ENCODE peak calls at places on chromosomes 4 and X, in eight cellular contexts. One of them, this sample, is unnamed.

GRCh38 chrX:21658746-21659145 is 616 bp upstream of the KLHL34 start:
- ATAC-seq in effector memory CD8-positive, alpha-beta T cell: no peak
- ATAC-seq in upper lobe of left lung: no peak
- ATAC-seq in GM23338: peak; percentile 83
- ATAC-seq in heart right ventricle: peak; percentile 68
- ATAC-seq in T-cell: peak; percentile 19
- ATAC-seq in left ventricle myocardium superior: peak; percentile 69
- ATAC-seq in A549: no peak
- ATAC-seq in this sample: no peak

GRCh38 chr4:76449824-76450223 is 14.8 kb downstream of the SHROOM3 start:
- ATAC-seq in effector memory CD8-positive, alpha-beta T cell: no peak
- ATAC-seq in upper lobe of left lung: no peak
- ATAC-seq in GM23338: no peak
- ATAC-seq in heart right ventricle: no peak
- ATAC-seq in T-cell: no peak
- ATAC-seq in left ventricle myocardium superior: peak; percentile 66
- ATAC-seq in A549: no peak
- ATAC-seq in this sample: no peak

GRCh38 chrX:19625612-19626011 is 110.3 kb upstream of the MAP3K15 start:
- ATAC-seq in effector memory CD8-positive, alpha-beta T cell: peak; percentile 80
- ATAC-seq in upper lobe of left lung: peak; percentile 40
- ATAC-seq in GM23338: no peak
- ATAC-seq in heart right ventricle: no peak
- ATAC-seq in T-cell: peak; percentile 60
- ATAC-seq in left ventricle myocardium superior: peak; percentile 18
- ATAC-seq in A549: peak; percentile 34
- ATAC-seq in this sample: peak; percentile 81

GRCh38 chr4:1534876-1535526 is 128.8 kb upstream of the NKX1-1 start:
- ATAC-seq in effector memory CD8-positive, alpha-beta T cell: no peak
- ATAC-seq in upper lobe of left lung: no peak
- ATAC-seq in GM23338: no peak
- ATAC-seq in heart right ventricle: no peak
- ATAC-seq in T-cell: no peak
- ATAC-seq in left ventricle myocardium superior: no peak
- ATAC-seq in A549: no peak
- ATAC-seq in this sample: no peak

GRCh38 chr4:26050212-26050643 is 136.2 kb downstream of the SMIM20 start:
- ATAC-seq in effector memory CD8-positive, alpha-beta T cell: no peak
- ATAC-seq in upper lobe of left lung: peak; percentile 44
- ATAC-seq in GM23338: no peak
- ATAC-seq in heart right ventricle: peak; percentile 43
- ATAC-seq in T-cell: no peak
- ATAC-seq in left ventricle myocardium superior: peak; percentile 71
- ATAC-seq in A549: no peak
- ATAC-seq in this sample: no peak

GRCh38 chrX:154827624-154828408 is 6.6 kb downstream of the SMIM9 start:
- ATAC-seq in effector memory CD8-positive, alpha-beta T cell: peak; percentile 35
- ATAC-seq in upper lobe of left lung: no peak
- ATAC-seq in GM23338: no peak
- ATAC-seq in heart right ventricle: no peak
- ATAC-seq in T-cell: peak; percentile 40
- ATAC-seq in left ventricle myocardium superior: no peak
- ATAC-seq in A549: no peak
- ATAC-seq in this sample: peak; percentile 87

GRCh38 chrX:13658602-13659001 is 5.7 kb downstream of the TCEANC start:
- ATAC-seq in effector memory CD8-positive, alpha-beta T cell: peak; percentile 65
- ATAC-seq in upper lobe of left lung: no peak
- ATAC-seq in GM23338: peak; percentile 32
- ATAC-seq in heart right ventricle: peak; percentile 67
- ATAC-seq in T-cell: no peak
- ATAC-seq in left ventricle myocardium superior: peak; percentile 65
- ATAC-seq in A549: peak; percentile 80
- ATAC-seq in this sample: no peak

GRCh38 chr4:2829321-2829932 is 14.2 kb upstream of the ADD1 start:
- ATAC-seq in effector memory CD8-positive, alpha-beta T cell: no peak
- ATAC-seq in upper lobe of left lung: no peak
- ATAC-seq in GM23338: no peak
- ATAC-seq in heart right ventricle: no peak
- ATAC-seq in T-cell: no peak
- ATAC-seq in left ventricle myocardium superior: no peak
- ATAC-seq in A549: no peak
- ATAC-seq in this sample: no peak

GRCh38 chrX:11159149-11159548 is 48.0 kb downstream of the HCCS start:
- ATAC-seq in effector memory CD8-positive, alpha-beta T cell: no peak
- ATAC-seq in upper lobe of left lung: no peak
- ATAC-seq in GM23338: no peak
- ATAC-seq in heart right ventricle: no peak
- ATAC-seq in T-cell: no peak
- ATAC-seq in left ventricle myocardium superior: no peak
- ATAC-seq in A549: no peak
- ATAC-seq in this sample: no peak

GRCh38 chr4:69707807-69708206 is 52.6 kb downstream of the SULT1B1 start:
- ATAC-seq in effector memory CD8-positive, alpha-beta T cell: no peak
- ATAC-seq in upper lobe of left lung: no peak
- ATAC-seq in GM23338: no peak
- ATAC-seq in heart right ventricle: no peak
- ATAC-seq in T-cell: no peak
- ATAC-seq in left ventricle myocardium superior: no peak
- ATAC-seq in A549: no peak
- ATAC-seq in this sample: no peak

GRCh38 chr4:111506706-111507105 is 638.5 kb upstream of the FAM241A start:
- ATAC-seq in effector memory CD8-positive, alpha-beta T cell: no peak
- ATAC-seq in upper lobe of left lung: no peak
- ATAC-seq in GM23338: no peak
- ATAC-seq in heart right ventricle: no peak
- ATAC-seq in T-cell: no peak
- ATAC-seq in left ventricle myocardium superior: no peak
- ATAC-seq in A549: no peak
- ATAC-seq in this sample: no peak

GRCh38 chr4:25361253-25361652 is 15.8 kb upstream of the ANAPC4 start:
- ATAC-seq in effector memory CD8-positive, alpha-beta T cell: no peak
- ATAC-seq in upper lobe of left lung: no peak
- ATAC-seq in GM23338: no peak
- ATAC-seq in heart right ventricle: no peak
- ATAC-seq in T-cell: no peak
- ATAC-seq in left ventricle myocardium superior: no peak
- ATAC-seq in A549: no peak
- ATAC-seq in this sample: no peak